ENCODE peak calls at places on chromosome 3, in four cellular contexts. T, K, S and I are unnamed samples.

GRCh38 chr3:172198428-172198827 is 159.1 kb downstream of the FNDC3B start:
- DNase-seq in T (no peak), K (no peak), S (no peak), I (no peak)

GRCh38 chr3:171827385-171827784 is 15.8 kb upstream of the TMEM212 start:
- DNase-seq in T (no peak), K (no peak), S (no peak), I (no peak)

GRCh38 chr3:38229036-38229435 is 36.6 kb upstream of the SLC22A13 start:
- DNase-seq in T (no peak), K (no peak), S (no peak), I (no peak)

GRCh38 chr3:122392868-122393844 is 9.2 kb downstream of the FAM162A start:
- DNase-seq in T (no peak), K (peak), S (no peak), I (no peak)

GRCh38 chr3:30689202-30689641 is 82.8 kb downstream of the TGFBR2 start:
- DNase-seq in T (peak), K (no peak), S (no peak), I (no peak)

GRCh38 chr3:119781330-119782198 is at the start of gene NR1I2:
- DNase-seq in T (no peak), K (no peak), S (no peak), I (no peak)

GRCh38 chr3:18124501-18124900 is 300.6 kb downstream of the SATB1 start:
- DNase-seq in T (peak), K (no peak), S (no peak), I (no peak)

GRCh38 chr3:178646205-178646604 is 110.0 kb downstream of the KCNMB2 start:
- DNase-seq in T (no peak), K (no peak), S (no peak), I (no peak)

GRCh38 chr3:127339943-127340861 is 52.4 kb upstream of the PRR20G start:
- DNase-seq in T (no peak), K (no peak), S (no peak), I (no peak)

GRCh38 chr3:147034359-147034758 is 372.0 kb downstream of the ZIC4 start:
- DNase-seq in T (no peak), K (no peak), S (no peak), I (no peak)

GRCh38 chr3:9909221-9910013 is 6.8 kb downstream of the IL17RE start:
- DNase-seq in T (no peak), K (no peak), S (no peak), I (no peak)

GRCh38 chr3:119148493-119149180 is 2.7 kb downstream of the TEX55 start:
- DNase-seq in T (no peak), K (no peak), S (no peak), I (no peak)

GRCh38 chr3:161372321-161373260 is 1.3 kb upstream of the SPTSSB start:
- DNase-seq in T (peak), K (peak), S (peak), I (peak)

GRCh38 chr3:106957021-106957420 is 420.2 kb upstream of the CCDC54 start:
- DNase-seq in T (no peak), K (no peak), S (no peak), I (no peak)

GRCh38 chr3:121974601-121975111 is 47.4 kb downstream of the ILDR1 start:
- DNase-seq in T (no peak), K (no peak), S (no peak), I (no peak)

GRCh38 chr3:131596884-131597283 is 94.1 kb upstream of the MRPL3 start:
- DNase-seq in T (no peak), K (no peak), S (no peak), I (no peak)

GRCh38 chr3:40042752-40043443 is 233.5 kb downstream of the MYRIP start:
- DNase-seq in T (peak), K (no peak), S (no peak), I (no peak)

GRCh38 chr3:190427108-190427507 is 22.6 kb downstream of the TMEM207 start:
- DNase-seq in T (no peak), K (no peak), S (no peak), I (no peak)

GRCh38 chr3:46976326-46977190 is at the start of gene CCDC12:
- DNase-seq in T (peak), K (peak), S (peak), I (peak)

GRCh38 chr3:60147249-60147648 is 1097.4 kb upstream of the CFAP20DC start:
- DNase-seq in T (no peak), K (no peak), S (no peak), I (no peak)

GRCh38 chr3:145070795-145071194 is 1090.2 kb downstream of the PLOD2 start:
- DNase-seq in T (peak), K (no peak), S (no peak), I (no peak)

GRCh38 chr3:101848754-101849713 is at the start of gene NFKBIZ:
- DNase-seq in T (peak), K (peak), S (peak), I (peak)

GRCh38 chr3:138206196-138206595 is 19.1 kb downstream of the ARMC8 start:
- DNase-seq in T (no peak), K (no peak), S (no peak), I (no peak)

GRCh38 chr3:14803981-14804834 is 14.6 kb upstream of the FGD5 start:
- DNase-seq in T (no peak), K (no peak), S (no peak), I (no peak)

GRCh38 chr3:4757056-4757948 is 221.9 kb upstream of the BHLHE40 start:
- DNase-seq in T (no peak), K (no peak), S (no peak), I (no peak)

GRCh38 chr3:46960801-46961200 is 15.7 kb downstream of the CCDC12 start:
- DNase-seq in T (no peak), K (no peak), S (no peak), I (no peak)

GRCh38 chr3:16290827-16291196 is 25.8 kb downstream of the OXNAD1 start:
- DNase-seq in T (no peak), K (no peak), S (no peak), I (no peak)

GRCh38 chr3:15102833-15103232 is 3.9 kb upstream of the RBSN start:
- DNase-seq in T (no peak), K (no peak), S (no peak), I (no peak)

GRCh38 chr3:113273011-113273410 is 61.7 kb downstream of the BOC start:
- DNase-seq in T (no peak), K (no peak), S (no peak), I (no peak)

GRCh38 chr3:12875857-12876451 is 34.6 kb upstream of the RPL32 start:
- DNase-seq in T (peak), K (no peak), S (peak), I (no peak)

GRCh38 chr3:46301122-46301835 is 52.6 kb upstream of the CCR2 start:
- DNase-seq in T (no peak), K (no peak), S (no peak), I (no peak)

GRCh38 chr3:114363554-114364202 is 69.8 kb downstream of the TIGIT start:
- DNase-seq in T (no peak), K (no peak), S (no peak), I (no peak)

GRCh38 chr3:148211725-148212124 is 486.0 kb upstream of the AGTR1 start:
- DNase-seq in T (peak), K (peak), S (no peak), I (no peak)

GRCh38 chr3:134562055-134562454 is 76.2 kb downstream of the CEP63 start:
- DNase-seq in T (no peak), K (no peak), S (no peak), I (no peak)

GRCh38 chr3:73813291-73813977 is 188.7 kb upstream of the PDZRN3 start:
- DNase-seq in T (no peak), K (no peak), S (no peak), I (no peak)

GRCh38 chr3:149120051-149120972 is 9.1 kb upstream of the HPS3 start:
- DNase-seq in T (peak), K (peak), S (no peak), I (no peak)

GRCh38 chr3:188268336-188268735 is 114.4 kb downstream of the LPP start:
- DNase-seq in T (no peak), K (no peak), S (no peak), I (no peak)

GRCh38 chr3:161682715-161683114 is 186.1 kb downstream of the OTOL1 start:
- DNase-seq in T (no peak), K (no peak), S (no peak), I (no peak)

GRCh38 chr3:69255928-69256327 is 130.0 kb downstream of the FRMD4B start:
- DNase-seq in T (no peak), K (peak), S (no peak), I (no peak)

GRCh38 chr3:185065059-185065458 is 87.8 kb downstream of the C3orf70 start:
- DNase-seq in T (no peak), K (no peak), S (no peak), I (no peak)
- TF ChIP-seq CTCF in T (peak), K (peak), S (no peak), I (no peak)

GRCh38 chr3:57680046-57680445 is 12.8 kb downstream of the DENND6A start:
- DNase-seq in T (no peak), K (no peak), S (no peak), I (no peak)

GRCh38 chr3:57683286-57683685 is 9.6 kb downstream of the DENND6A start:
- DNase-seq in T (no peak), K (no peak), S (no peak), I (no peak)

GRCh38 chr3:57681691-57682090 is 11.2 kb downstream of the DENND6A start:
- DNase-seq in T (no peak), K (no peak), S (no peak), I (no peak)

DNA sequence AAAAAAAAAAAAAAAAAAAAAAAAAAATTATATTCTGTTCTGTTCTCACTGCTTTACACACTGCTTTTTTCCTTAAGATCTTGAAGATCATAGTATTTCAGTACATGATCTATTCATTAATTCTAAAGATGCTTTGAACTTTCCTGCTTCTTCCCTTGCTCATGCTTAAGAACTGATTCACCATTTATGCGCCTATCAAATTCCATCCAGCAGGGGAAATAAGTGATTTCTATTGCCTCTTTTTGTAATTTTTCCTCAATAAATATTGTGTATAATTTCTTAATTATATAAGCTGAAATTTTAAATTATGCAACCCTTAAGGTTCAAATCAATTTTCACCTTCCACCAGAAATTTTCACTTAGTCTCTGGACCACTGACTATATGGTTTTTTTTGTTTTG is 10.6 kb downstream of the DENND6A start:
- DNase-seq in T (no peak), K (no peak), S (no peak), I (no peak)
- TF ChIP-seq CTCF in T (no peak), K (peak), S (peak), I (no peak)

DNA sequence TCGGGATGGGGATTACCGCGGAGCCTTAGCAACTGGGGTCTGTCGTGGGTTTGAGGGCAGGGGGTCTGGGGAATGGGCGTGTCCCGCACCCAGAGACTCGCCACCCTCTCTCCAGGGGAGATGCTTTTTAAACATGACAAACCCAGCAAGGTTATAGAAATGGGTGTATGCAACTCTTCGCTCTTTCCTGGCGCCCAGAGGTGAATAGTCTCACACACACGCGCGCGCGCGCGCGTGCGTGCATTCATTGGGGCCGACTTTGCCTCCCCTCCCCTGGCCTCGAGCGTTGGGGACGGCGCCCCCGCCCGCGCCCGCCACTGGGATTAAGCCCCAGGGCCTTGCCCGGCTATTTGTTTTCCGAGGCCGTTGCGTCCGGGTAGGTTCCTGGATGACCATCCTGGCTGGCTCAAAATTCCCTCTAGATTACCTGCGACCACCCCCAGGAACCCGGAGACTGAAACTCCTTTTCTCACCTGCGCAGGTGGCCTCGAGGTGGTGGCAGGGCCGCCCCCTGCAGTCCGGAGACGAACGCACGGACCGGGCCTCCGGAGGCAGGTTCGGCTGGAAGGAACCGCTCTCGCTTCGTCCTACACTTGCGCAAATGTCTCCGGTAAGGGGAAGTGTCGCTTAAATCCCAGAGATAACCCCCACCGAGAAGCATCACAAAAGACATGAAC is 777 bp downstream of the GPR160 start:
- DNase-seq in T (peak), K (peak), S (peak), I (no peak)
- TF ChIP-seq CTCF in T (peak), K (peak), S (peak), I (no peak)

DNA sequence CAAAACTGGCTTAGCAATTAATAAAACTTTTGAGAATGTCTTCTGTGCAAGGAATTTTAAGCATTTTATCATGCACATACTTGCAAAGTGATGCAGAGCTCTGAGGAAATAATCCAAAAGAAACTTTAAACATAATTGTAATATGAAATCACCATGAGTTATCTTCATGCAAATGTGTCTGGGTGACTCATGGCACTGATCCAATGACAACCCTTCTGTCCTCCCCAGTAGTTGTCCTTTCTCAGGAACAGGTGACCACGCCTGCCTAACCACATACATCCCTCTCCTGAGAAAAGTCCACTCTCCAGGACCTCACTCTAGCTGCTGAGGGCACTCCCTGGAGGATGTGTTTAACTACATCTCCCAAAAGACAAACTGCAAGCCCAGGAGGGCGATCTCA is 530.6 kb upstream of the IL12A start:
- DNase-seq in T (peak), K (peak), S (no peak), I (no peak)
- TF ChIP-seq CTCF in T (no peak), K (no peak), S (no peak), I (no peak)

GRCh38 chr3:66036586-66037061 is 2.1 kb downstream of the MAGI1 start:
- DNase-seq in T (peak), K (peak), S (no peak), I (no peak)

GRCh38 chr3:66038384-66038725 is 363 bp downstream of the MAGI1 start:
- DNase-seq in T (no peak), K (no peak), S (no peak), I (no peak)

GRCh38 chr3:66037986-66038369 is 740 bp downstream of the MAGI1 start:
- DNase-seq in T (peak), K (peak), S (peak), I (peak)

GRCh38 chr3:66038726-66039589 is at the start of gene MAGI1:
- DNase-seq in T (peak), K (peak), S (peak), I (peak)

DNA sequence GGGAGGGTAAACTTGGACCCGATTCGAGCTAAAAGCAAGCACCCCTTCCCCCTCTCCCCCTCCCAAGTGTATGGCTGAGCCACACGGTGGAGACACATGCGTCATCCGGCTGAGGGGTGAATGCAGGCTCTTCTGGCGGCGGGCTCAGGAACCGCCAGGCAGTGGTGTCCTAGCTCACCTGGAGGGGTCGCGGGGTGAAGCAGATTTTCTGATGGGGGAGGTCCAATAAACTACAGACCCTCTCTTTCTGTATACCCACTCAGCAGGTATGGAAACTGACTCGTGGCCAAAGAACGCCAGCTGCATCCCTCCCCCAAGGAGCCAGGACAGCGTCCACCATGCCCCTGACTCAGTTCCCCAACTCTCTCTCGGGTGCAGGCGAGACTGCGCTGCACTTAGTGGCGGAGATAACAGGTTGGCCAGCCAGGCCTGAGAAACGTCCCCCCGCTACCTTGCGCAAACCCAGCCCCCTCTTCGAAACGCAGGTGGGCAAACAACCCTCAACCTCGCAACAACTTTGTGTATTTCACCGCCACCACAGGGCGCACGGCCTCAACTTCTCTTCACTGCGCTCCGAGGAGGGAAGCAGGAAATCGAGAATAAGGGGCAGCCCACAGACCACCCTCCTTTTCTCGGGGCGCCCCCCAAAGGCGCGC is 1.3 kb downstream of the MAGI1 start:
- DNase-seq in T (peak), K (peak), S (peak), I (peak)
- TF ChIP-seq CTCF in T (no peak), K (peak), S (peak), I (peak)

GRCh38 chr3:11260460-11260859 is 11.7 kb upstream of the ATG7 start:
- DNase-seq in T (no peak), K (no peak), S (no peak), I (no peak)

GRCh38 chr3:11254876-11255275 is 17.3 kb upstream of the ATG7 start:
- DNase-seq in T (no peak), K (no peak), S (no peak), I (no peak)

GRCh38 chr3:11258958-11259357 is 13.2 kb upstream of the ATG7 start:
- DNase-seq in T (no peak), K (no peak), S (no peak), I (no peak)
- TF ChIP-seq CTCF in T (no peak), K (no peak), S (no peak), I (no peak)

GRCh38 chr3:174125267-174125844 is 727.8 kb downstream of the NLGN1 start:
- DNase-seq in T (peak), K (peak), S (no peak), I (no peak)
- TF ChIP-seq CTCF in T (peak), K (peak), S (peak), I (no peak)

GRCh38 chr3:63333815-63334214 is 55.7 kb downstream of the SYNPR start:
- DNase-seq in T (peak), K (no peak), S (no peak), I (no peak)
- TF ChIP-seq CTCF in T (no peak), K (peak), S (peak), I (peak)

GRCh38 chr3:159130108-159130507 is 328.3 kb downstream of the MFSD1 start:
- DNase-seq in T (peak), K (peak), S (no peak), I (no peak)
- TF ChIP-seq CTCF in T (peak), K (peak), S (peak), I (peak)

GRCh38 chr3:142243134-142243533 is 17.7 kb upstream of the GK5 start:
- DNase-seq in T (no peak), K (no peak), S (no peak), I (no peak)

GRCh38 chr3:142237891-142238290 is 12.5 kb upstream of the GK5 start:
- DNase-seq in T (no peak), K (no peak), S (no peak), I (no peak)

GRCh38 chr3:142240708-142241107 is 15.3 kb upstream of the GK5 start:
- DNase-seq in T (no peak), K (no peak), S (no peak), I (no peak)

GRCh38 chr3:142236173-142236572 is 10.8 kb upstream of the GK5 start:
- DNase-seq in T (no peak), K (no peak), S (no peak), I (no peak)

GRCh38 chr3:142239421-142239820 is 14.0 kb upstream of the GK5 start:
- DNase-seq in T (no peak), K (no peak), S (no peak), I (no peak)
- TF ChIP-seq CTCF in T (no peak), K (no peak), S (no peak), I (no peak)